ENCODE peak calls at places on chromosome 22, in four cellular contexts. F, S, B and E are unnamed samples.

GRCh38 chr22:33757443-33758124 is 162.7 kb downstream of the LARGE1 start:
- DNase-seq in F (no peak), S (no peak), B (no peak), E (no peak)

GRCh38 chr22:17332109-17332508 is 37.2 kb upstream of the CECR2 start:
- DNase-seq in F (no peak), S (no peak), B (no peak), E (no peak)

GRCh38 chr22:39135092-39135896 is 17.2 kb downstream of the CBX7 start:
- DNase-seq in F (peak), S (no peak), B (peak), E (peak)

GRCh38 chr22:32994921-32995320 is 63.3 kb downstream of the SYN3 start:
- DNase-seq in F (no peak), S (no peak), B (no peak), E (no peak)

GRCh38 chr22:18133452-18133851 is 16.5 kb upstream of the USP18 start:
- DNase-seq in F (no peak), S (no peak), B (no peak), E (no peak)

GRCh38 chr22:24291538-24292201 is 21.0 kb downstream of the SPECC1L start:
- DNase-seq in F (no peak), S (no peak), B (no peak), E (no peak)

GRCh38 chr22:35191412-35191811 is 65.9 kb upstream of the HMGXB4 start:
- DNase-seq in F (no peak), S (no peak), B (no peak), E (no peak)

GRCh38 chr22:29224859-29225410 is 19.2 kb downstream of the EMID1 start:
- DNase-seq in F (no peak), S (no peak), B (no peak), E (peak)

GRCh38 chr22:49368221-49368975 is 459.3 kb downstream of the BRD1 start:
- DNase-seq in F (no peak), S (no peak), B (no peak), E (no peak)

GRCh38 chr22:32850157-32850556 is 48.7 kb downstream of the TIMP3 start:
- DNase-seq in F (no peak), S (no peak), B (no peak), E (no peak)

GRCh38 chr22:23065495-23066122 is 4.7 kb upstream of the GNAZ start:
- DNase-seq in F (no peak), S (no peak), B (no peak), E (no peak)

GRCh38 chr22:33328789-33329296 is 270.7 kb upstream of the SYN3 start:
- DNase-seq in F (no peak), S (no peak), B (no peak), E (no peak)

GRCh38 chr22:40326905-40327735 is 19.2 kb upstream of the ADSL start:
- DNase-seq in F (no peak), S (no peak), B (no peak), E (no peak)

GRCh38 chr22:28958611-28959010 is 75.2 kb downstream of the ZNRF3 start:
- DNase-seq in F (no peak), S (no peak), B (no peak), E (no peak)

GRCh38 chr22:20582171-20582511 is 74.7 kb downstream of the MED15 start:
- DNase-seq in F (no peak), S (no peak), B (no peak), E (no peak)

GRCh38 chr22:39690901-39691620 is 120.5 kb downstream of the CACNA1I start:
- DNase-seq in F (peak), S (no peak), B (no peak), E (no peak)

GRCh38 chr22:24146190-24146616 is 35.1 kb upstream of the SUSD2 start:
- DNase-seq in F (peak), S (no peak), B (peak), E (peak)

GRCh38 chr22:30423296-30423958 is 2.1 kb upstream of the MTFP1 start:
- DNase-seq in F (no peak), S (no peak), B (peak), E (no peak)

GRCh38 chr22:23769321-23769965 is 1.7 kb upstream of the CHCHD10 start:
- DNase-seq in F (no peak), S (no peak), B (no peak), E (no peak)

GRCh38 chr22:17479129-17479528 is 84.2 kb upstream of the SLC25A18 start:
- DNase-seq in F (no peak), S (no peak), B (no peak), E (no peak)

GRCh38 chr22:33921576-33922181 is 1.4 kb upstream of the LARGE1 start:
- DNase-seq in F (no peak), S (no peak), B (no peak), E (peak)

GRCh38 chr22:31343235-31344191 is 2.6 kb downstream of the PATZ1 start:
- DNase-seq in F (peak), S (no peak), B (peak), E (no peak)

DNA sequence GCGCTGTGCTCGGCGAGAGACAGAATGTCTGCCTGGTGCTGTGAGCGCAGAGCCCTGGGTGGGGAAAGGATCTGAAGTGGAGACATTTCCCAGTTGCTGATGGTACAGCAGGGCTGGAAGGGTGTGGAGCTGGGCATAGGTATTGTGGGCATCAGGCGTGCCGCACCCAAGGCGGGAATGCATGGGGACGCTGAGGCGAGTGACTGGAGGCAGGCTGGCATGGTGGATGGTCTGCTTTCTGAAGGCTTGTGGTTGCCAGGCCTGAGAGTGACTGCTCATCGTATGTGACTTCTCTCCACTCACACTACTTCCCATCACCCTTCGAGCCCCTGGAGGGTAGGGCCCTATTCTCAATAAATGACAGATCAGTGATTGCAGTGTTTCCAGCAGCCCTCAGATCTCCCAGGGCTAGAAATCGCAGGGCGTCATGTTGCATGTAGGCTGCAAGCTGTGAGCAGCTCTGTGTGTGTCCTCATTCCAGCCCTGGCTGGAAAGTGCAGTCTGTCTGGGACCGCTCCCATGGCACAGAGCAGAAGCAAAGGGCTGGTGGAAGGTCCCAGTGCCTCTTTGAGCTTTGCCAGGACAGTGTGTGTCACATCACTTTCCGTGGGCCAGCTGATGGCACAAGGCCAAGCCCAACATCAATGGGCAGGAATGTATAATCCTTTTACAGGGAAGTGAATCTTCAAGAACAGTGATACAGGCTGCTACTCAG is 67.7 kb downstream of the TBC1D22A start:
- DNase-seq in F (no peak), S (no peak), B (no peak), E (no peak)
- TF ChIP-seq SPI1 in F (no peak), S (no peak), B (no peak), E (no peak)

GRCh38 chr22:36443198-36443770 is 38.2 kb downstream of the TXN2 start:
- DNase-seq in F (no peak), S (no peak), B (peak), E (no peak)
- TF ChIP-seq SPI1 in F (no peak), S (no peak), B (peak), E (no peak)

GRCh38 chr22:27673839-27674238 is 127.7 kb downstream of the MN1 start:
- DNase-seq in F (no peak), S (no peak), B (no peak), E (no peak)
- TF ChIP-seq SPI1 in F (no peak), S (no peak), B (no peak), E (no peak)

GRCh38 chr22:44483878-44484277 is 14.2 kb downstream of the RTL6 start:
- DNase-seq in F (no peak), S (no peak), B (no peak), E (no peak)
- TF ChIP-seq SPI1 in F (no peak), S (no peak), B (no peak), E (no peak)

GRCh38 chr22:42214625-42215415 is 55.6 kb downstream of the TCF20 start:
- DNase-seq in F (no peak), S (no peak), B (no peak), E (no peak)
- TF ChIP-seq SPI1 in F (no peak), S (no peak), B (no peak), E (no peak)

GRCh38 chr22:37529652-37530345 is 10.6 kb upstream of the CARD10 start:
- DNase-seq in F (no peak), S (peak), B (peak), E (no peak)
- TF ChIP-seq SPI1 in F (no peak), S (no peak), B (no peak), E (no peak)

GRCh38 chr22:43293259-43293658 is 49.9 kb downstream of the SCUBE1 start:
- DNase-seq in F (peak), S (no peak), B (no peak), E (no peak)
- TF ChIP-seq SPI1 in F (no peak), S (no peak), B (no peak), E (no peak)